ENCODE peak calls at places on chromosomes 11 and 22, in four cellular contexts. One of them, this sample, is unnamed.

GRCh38 chr11:124170801-124171586 is 12.2 kb upstream of the OR10D3 start:
- DNase-seq in GM12878: no peak
- DNase-seq in T47D: no peak
- DNase-seq in HCT116: no peak
- DNase-seq in this sample: peak

GRCh38 chr11:2884424-2884815 is 1.2 kb downstream of the CDKN1C start:
- DNase-seq in GM12878: no peak
- DNase-seq in T47D: peak
- DNase-seq in HCT116: no peak
- DNase-seq in this sample: peak

GRCh38 chr11:8833568-8834275 is 77.3 kb upstream of the AKIP1 start:
- DNase-seq in GM12878: no peak
- DNase-seq in T47D: no peak
- DNase-seq in HCT116: no peak
- DNase-seq in this sample: no peak

GRCh38 chr11:66418168-66418985 is 2.5 kb upstream of the NPAS4 start:
- DNase-seq in GM12878: peak
- DNase-seq in T47D: peak
- DNase-seq in HCT116: peak
- DNase-seq in this sample: peak

GRCh38 chr11:17386331-17387084 is 2.0 kb downstream of the KCNJ11 start:
- DNase-seq in GM12878: no peak
- DNase-seq in T47D: no peak
- DNase-seq in HCT116: peak
- DNase-seq in this sample: peak

GRCh38 chr11:20274031-20274430 is 89.5 kb upstream of the HTATIP2 start:
- DNase-seq in GM12878: no peak
- DNase-seq in T47D: no peak
- DNase-seq in HCT116: no peak
- DNase-seq in this sample: no peak

GRCh38 chr11:13429836-13430235 is 33.2 kb downstream of the BTBD10 start:
- DNase-seq in GM12878: no peak
- DNase-seq in T47D: no peak
- DNase-seq in HCT116: no peak
- DNase-seq in this sample: no peak

GRCh38 chr11:111069076-111069475 is 176.4 kb upstream of the POU2AF2 start:
- DNase-seq in GM12878: no peak
- DNase-seq in T47D: no peak
- DNase-seq in HCT116: peak
- DNase-seq in this sample: no peak

GRCh38 chr11:12235945-12236743 is 125.8 kb downstream of the MICAL2 start:
- DNase-seq in GM12878: peak
- DNase-seq in T47D: no peak
- DNase-seq in HCT116: peak
- DNase-seq in this sample: peak

GRCh38 chr22:30829901-30830550 is 135.4 kb downstream of the OSBP2 start:
- DNase-seq in GM12878: no peak
- DNase-seq in T47D: no peak
- DNase-seq in HCT116: peak
- DNase-seq in this sample: no peak

GRCh38 chr11:34146866-34147265 is 41.4 kb downstream of the NAT10 start:
- DNase-seq in GM12878: no peak
- DNase-seq in T47D: no peak
- DNase-seq in HCT116: no peak
- DNase-seq in this sample: no peak

GRCh38 chr11:73314121-73314948 is 6.3 kb downstream of the ARHGEF17 start:
- DNase-seq in GM12878: no peak
- DNase-seq in T47D: no peak
- DNase-seq in HCT116: no peak
- DNase-seq in this sample: peak

GRCh38 chr11:45165806-45166603 is 19.6 kb downstream of the PRDM11 start:
- DNase-seq in GM12878: no peak
- DNase-seq in T47D: no peak
- DNase-seq in HCT116: no peak
- DNase-seq in this sample: no peak

GRCh38 chr11:72373163-72373562 is 61.2 kb downstream of the CLPB start:
- DNase-seq in GM12878: no peak
- DNase-seq in T47D: no peak
- DNase-seq in HCT116: no peak
- DNase-seq in this sample: no peak

GRCh38 chr11:47470671-47471070 is 21.7 kb upstream of the RAPSN start:
- DNase-seq in GM12878: no peak
- DNase-seq in T47D: no peak
- DNase-seq in HCT116: no peak
- DNase-seq in this sample: no peak

GRCh38 chr11:2097356-2097997 is 41.7 kb downstream of the IGF2 start:
- DNase-seq in GM12878: no peak
- DNase-seq in T47D: no peak
- DNase-seq in HCT116: no peak
- DNase-seq in this sample: peak

GRCh38 chr11:46612326-46612725 is 4.7 kb downstream of the HARBI1 start:
- DNase-seq in GM12878: no peak
- DNase-seq in T47D: no peak
- DNase-seq in HCT116: no peak
- DNase-seq in this sample: no peak

GRCh38 chr11:86021390-86021789 is 47.5 kb downstream of the PICALM start:
- DNase-seq in GM12878: peak
- DNase-seq in T47D: no peak
- DNase-seq in HCT116: no peak
- DNase-seq in this sample: no peak

GRCh38 chr11:57490456-57491248 is 24.9 kb downstream of the SLC43A1 start:
- DNase-seq in GM12878: no peak
- DNase-seq in T47D: no peak
- DNase-seq in HCT116: no peak
- DNase-seq in this sample: no peak

GRCh38 chr22:29310065-29310862 is 3.8 kb downstream of the GAS2L1 start:
- DNase-seq in GM12878: no peak
- DNase-seq in T47D: no peak
- DNase-seq in HCT116: no peak
- DNase-seq in this sample: no peak

GRCh38 chr11:75429902-75430691 is 2.9 kb downstream of the KLHL35 start:
- DNase-seq in GM12878: no peak
- DNase-seq in T47D: peak
- DNase-seq in HCT116: no peak
- DNase-seq in this sample: no peak

GRCh38 chr11:64585150-64585549 is 5.9 kb upstream of the SLC22A12 start:
- DNase-seq in GM12878: no peak
- DNase-seq in T47D: no peak
- DNase-seq in HCT116: no peak
- DNase-seq in this sample: no peak

GRCh38 chr11:77506857-77507256 is 33.0 kb upstream of the PAK1 start:
- DNase-seq in GM12878: no peak
- DNase-seq in T47D: peak
- DNase-seq in HCT116: peak
- DNase-seq in this sample: no peak

GRCh38 chr22:28183078-28183870 is 264.2 kb upstream of the PITPNB start:
- DNase-seq in GM12878: no peak
- DNase-seq in T47D: no peak
- DNase-seq in HCT116: no peak
- DNase-seq in this sample: peak

GRCh38 chr11:19185036-19185435 is 16.7 kb downstream of the CSRP3 start:
- DNase-seq in GM12878: no peak
- DNase-seq in T47D: no peak
- DNase-seq in HCT116: no peak
- DNase-seq in this sample: no peak

GRCh38 chr11:118979434-118979833 is 7.9 kb downstream of the FOXR1 start:
- DNase-seq in GM12878: no peak
- DNase-seq in T47D: no peak
- DNase-seq in HCT116: no peak
- DNase-seq in this sample: peak

GRCh38 chr22:44392446-44392921 is 79.7 kb upstream of the SHISAL1 start:
- DNase-seq in GM12878: no peak
- DNase-seq in T47D: no peak
- DNase-seq in HCT116: no peak
- DNase-seq in this sample: no peak

GRCh38 chr22:18032455-18033101 is 8.2 kb upstream of the MICAL3 start:
- DNase-seq in GM12878: no peak
- DNase-seq in T47D: no peak
- DNase-seq in HCT116: peak
- DNase-seq in this sample: no peak

DNA sequence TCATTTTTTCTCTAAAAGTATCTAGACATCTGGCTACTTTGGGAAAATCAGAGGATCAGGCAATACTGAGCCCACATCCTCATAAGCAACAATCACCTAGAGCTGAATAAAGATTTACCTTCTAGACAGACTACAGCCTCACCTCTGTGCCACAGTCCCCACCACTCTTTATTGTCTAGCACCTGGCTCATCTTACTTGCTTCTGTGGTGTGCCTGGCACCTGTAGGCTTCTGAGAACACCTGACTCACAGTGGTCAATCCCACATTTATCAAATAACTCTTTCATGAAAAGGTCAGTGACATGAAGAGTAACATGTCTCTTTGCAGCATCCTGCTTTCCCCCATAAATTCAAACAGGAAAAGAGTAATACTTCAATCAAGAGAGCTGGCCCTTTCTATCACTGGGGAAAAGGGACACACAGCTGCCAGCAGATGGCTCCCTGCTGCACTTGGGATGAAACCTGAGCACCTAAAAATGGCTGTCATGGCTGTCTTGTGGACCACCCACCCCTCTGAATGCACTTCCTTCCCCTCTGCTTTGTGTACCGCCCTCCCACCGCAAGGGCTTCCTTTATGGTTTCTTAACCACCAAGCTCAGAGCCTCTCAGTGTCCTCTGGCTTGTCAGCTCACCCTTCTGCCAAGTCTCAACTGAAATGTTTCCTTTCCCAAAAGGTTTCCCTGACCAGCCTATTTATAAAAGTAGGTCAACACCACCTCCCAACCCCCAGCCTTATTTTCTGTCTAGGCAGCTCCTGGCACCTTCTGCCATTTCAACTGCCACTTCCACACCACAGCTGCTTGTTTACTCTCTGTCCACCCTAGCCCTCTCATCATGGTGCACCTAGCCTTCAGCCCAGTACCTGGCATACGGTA is 9.3 kb downstream of the TFIP11 start:
- DNase-seq in GM12878: no peak
- DNase-seq in T47D: no peak
- DNase-seq in HCT116: no peak
- DNase-seq in this sample: peak
- TF ChIP-seq JUND in GM12878: no peak
- TF ChIP-seq JUND in T47D: no peak
- TF ChIP-seq JUND in HCT116: no peak
- TF ChIP-seq JUND in this sample: no peak

GRCh38 chr22:41498322-41498721 is 29.4 kb downstream of the ACO2 start:
- DNase-seq in GM12878: no peak
- DNase-seq in T47D: no peak
- DNase-seq in HCT116: no peak
- DNase-seq in this sample: no peak
- TF ChIP-seq JUND in GM12878: no peak
- TF ChIP-seq JUND in T47D: no peak
- TF ChIP-seq JUND in HCT116: no peak
- TF ChIP-seq JUND in this sample: no peak

DNA sequence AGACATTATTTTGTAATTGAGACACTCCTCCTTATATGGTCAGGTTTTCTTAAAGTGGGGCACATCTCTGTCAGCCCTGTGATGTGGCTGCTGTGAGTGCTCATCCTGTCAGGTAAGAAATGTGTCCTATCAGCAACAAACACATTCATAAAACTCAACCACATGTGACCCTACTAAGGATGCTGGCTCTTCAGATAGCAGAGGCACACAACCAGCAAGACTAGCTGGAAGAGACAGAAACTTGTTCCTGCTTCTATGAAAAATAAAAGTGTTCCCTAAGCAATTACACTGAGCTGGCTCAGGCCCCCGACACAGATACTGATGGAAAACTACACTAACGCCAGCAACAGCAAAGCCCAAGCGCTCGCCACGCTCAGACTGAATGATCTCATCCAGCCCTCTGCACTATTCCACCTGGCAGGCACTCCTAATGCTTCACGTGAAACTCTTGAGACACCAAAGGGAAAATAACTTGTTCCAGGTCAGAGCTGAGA is 49.8 kb upstream of the CYP2D6 start:
- DNase-seq in GM12878: no peak
- DNase-seq in T47D: no peak
- DNase-seq in HCT116: no peak
- DNase-seq in this sample: peak
- TF ChIP-seq JUND in GM12878: no peak
- TF ChIP-seq JUND in T47D: no peak
- TF ChIP-seq JUND in HCT116: no peak
- TF ChIP-seq JUND in this sample: no peak

GRCh38 chr11:67705264-67705663 is 30.8 kb upstream of the ALDH3B2 start:
- DNase-seq in GM12878: no peak
- DNase-seq in T47D: no peak
- DNase-seq in HCT116: no peak
- DNase-seq in this sample: no peak
- TF ChIP-seq JUND in GM12878: no peak
- TF ChIP-seq JUND in T47D: no peak
- TF ChIP-seq JUND in HCT116: no peak
- TF ChIP-seq JUND in this sample: no peak

DNA sequence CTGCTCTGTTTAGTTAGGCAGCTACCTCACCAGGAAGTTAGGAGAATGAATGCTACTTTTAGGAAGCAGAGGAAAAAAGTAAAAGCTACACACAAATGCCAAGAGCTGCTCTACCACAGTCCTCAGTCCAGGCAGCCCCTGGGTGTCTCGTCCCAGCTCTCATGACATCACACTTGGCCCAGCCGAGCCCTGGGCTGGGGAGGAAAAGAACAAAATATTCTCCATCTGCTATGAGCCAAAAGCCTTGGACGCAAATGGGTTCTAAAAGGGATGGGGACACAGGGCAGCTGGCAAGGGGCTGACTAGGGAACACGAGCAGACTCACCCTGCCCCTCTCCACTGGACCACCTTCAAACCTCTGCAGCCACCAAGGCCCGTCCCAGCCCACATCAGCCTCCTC is 26.1 kb downstream of the TMEM184B start:
- DNase-seq in GM12878: no peak
- DNase-seq in T47D: no peak
- DNase-seq in HCT116: no peak
- DNase-seq in this sample: no peak
- TF ChIP-seq JUND in GM12878: no peak
- TF ChIP-seq JUND in T47D: no peak
- TF ChIP-seq JUND in HCT116: no peak
- TF ChIP-seq JUND in this sample: no peak

GRCh38 chr11:133986545-133986944 is 29.8 kb upstream of the IGSF9B start:
- DNase-seq in GM12878: no peak
- DNase-seq in T47D: no peak
- DNase-seq in HCT116: no peak
- DNase-seq in this sample: no peak
- TF ChIP-seq JUND in GM12878: no peak
- TF ChIP-seq JUND in T47D: no peak
- TF ChIP-seq JUND in HCT116: no peak
- TF ChIP-seq JUND in this sample: no peak

GRCh38 chr11:29448246-29448877 is 568.5 kb downstream of the KCNA4 start:
- DNase-seq in GM12878: no peak
- DNase-seq in T47D: peak
- DNase-seq in HCT116: peak
- DNase-seq in this sample: no peak
- TF ChIP-seq JUND in GM12878: no peak
- TF ChIP-seq JUND in T47D: no peak
- TF ChIP-seq JUND in HCT116: no peak
- TF ChIP-seq JUND in this sample: no peak